ENCODE peak calls at places on chromosomes 3 and 15, in ten cellular contexts. One of them, this sample, is unnamed.
A peak's percentile ranks its signal among the peaks of the same experiment; 100 is the strongest.

GRCh38 chr3:63478962-63479660 is 173.4 kb upstream of the SNTN start:
- DNase-seq in fibroblast of gingiva: no peak
- DNase-seq in HT1080: no peak
- DNase-seq in iris pigment epithelial cell: no peak
- DNase-seq in EL: no peak
- DNase-seq in ELR: no peak
- DNase-seq in NCI-H1092: no peak
- DNase-seq in tibial nerve: peak; percentile 23
- DNase-seq in myocyte: no peak
- DNase-seq in H7: no peak
- DNase-seq in this sample: no peak

GRCh38 chr15:46304320-46304719 is 669.5 kb downstream of the SQOR start:
- DNase-seq in H7: peak; percentile 36
- DNase-seq in iris pigment epithelial cell: no peak
- DNase-seq in myocyte: no peak
- DNase-seq in fibroblast of gingiva: no peak
- DNase-seq in ELR: peak; percentile 21
- DNase-seq in EL: no peak
- DNase-seq in HT1080: peak; percentile 31
- DNase-seq in tibial nerve: no peak
- DNase-seq in NCI-H1092: no peak
- DNase-seq in this sample: no peak

GRCh38 chr3:137970914-137971831 is 38.8 kb upstream of the CLDN18 start:
- DNase-seq in fibroblast of gingiva: peak; percentile 51
- DNase-seq in iris pigment epithelial cell: peak; percentile 56
- DNase-seq in tibial nerve: peak; percentile 65
- DNase-seq in HT1080: peak; percentile 71
- DNase-seq in ELR: peak; percentile 73
- DNase-seq in H7: peak; percentile 51
- DNase-seq in myocyte: peak; percentile 69
- DNase-seq in EL: peak; percentile 67
- DNase-seq in NCI-H1092: peak; percentile 57
- DNase-seq in this sample: peak; percentile 72

GRCh38 chr3:43998841-43999805 is 242.6 kb upstream of the TOPAZ1 start:
- DNase-seq in NCI-H1092: peak; percentile 46
- DNase-seq in myocyte: peak; percentile 84
- DNase-seq in ELR: peak; percentile 83
- DNase-seq in iris pigment epithelial cell: peak; percentile 10
- DNase-seq in fibroblast of gingiva: peak; percentile 66
- DNase-seq in H7: peak; percentile 92
- DNase-seq in tibial nerve: no peak
- DNase-seq in EL: peak; percentile 80
- DNase-seq in HT1080: peak; percentile 88
- DNase-seq in this sample: peak; percentile 31

GRCh38 chr15:41557673-41558399 is 1.2 kb upstream of the TYRO3 start:
- DNase-seq in iris pigment epithelial cell: peak; percentile 74
- DNase-seq in EL: peak; percentile 76
- DNase-seq in NCI-H1092: no peak
- DNase-seq in HT1080: peak; percentile 86
- DNase-seq in tibial nerve: peak; percentile 34
- DNase-seq in H7: peak; percentile 92
- DNase-seq in ELR: peak; percentile 78
- DNase-seq in myocyte: peak; percentile 64
- DNase-seq in fibroblast of gingiva: peak; percentile 68
- DNase-seq in this sample: peak; percentile 47

GRCh38 chr15:38254065-38254883 is 1.6 kb downstream of the SPRED1 start:
- DNase-seq in iris pigment epithelial cell: peak; percentile 76
- DNase-seq in HT1080: peak; percentile 69
- DNase-seq in myocyte: peak; percentile 61
- DNase-seq in H7: peak; percentile 10
- DNase-seq in ELR: peak; percentile 74
- DNase-seq in tibial nerve: peak; percentile 60
- DNase-seq in EL: peak; percentile 76
- DNase-seq in NCI-H1092: no peak
- DNase-seq in fibroblast of gingiva: peak; percentile 49
- DNase-seq in this sample: peak; percentile 57

GRCh38 chr3:13008114-13008995 is 64.9 kb downstream of the IQSEC1 start:
- DNase-seq in NCI-H1092: no peak
- DNase-seq in ELR: no peak
- DNase-seq in myocyte: no peak
- DNase-seq in iris pigment epithelial cell: no peak
- DNase-seq in tibial nerve: no peak
- DNase-seq in HT1080: no peak
- DNase-seq in H7: no peak
- DNase-seq in fibroblast of gingiva: no peak
- DNase-seq in EL: no peak
- DNase-seq in this sample: no peak

GRCh38 chr15:53072077-53072476 is 281.9 kb upstream of the ONECUT1 start:
- DNase-seq in H7: peak; percentile 36
- DNase-seq in EL: peak; percentile 2
- DNase-seq in fibroblast of gingiva: no peak
- DNase-seq in tibial nerve: no peak
- DNase-seq in HT1080: peak; percentile 95
- DNase-seq in NCI-H1092: peak; percentile 15
- DNase-seq in myocyte: peak; percentile 74
- DNase-seq in iris pigment epithelial cell: peak; percentile 38
- DNase-seq in ELR: peak; percentile 53
- DNase-seq in this sample: peak; percentile 14

GRCh38 chr3:42688016-42688415 is 2.7 kb downstream of the KLHL40 start:
- DNase-seq in ELR: no peak
- DNase-seq in iris pigment epithelial cell: no peak
- DNase-seq in HT1080: no peak
- DNase-seq in fibroblast of gingiva: no peak
- DNase-seq in H7: no peak
- DNase-seq in NCI-H1092: no peak
- DNase-seq in tibial nerve: no peak
- DNase-seq in EL: no peak
- DNase-seq in myocyte: no peak
- DNase-seq in this sample: no peak

GRCh38 chr3:159413319-159413718 is 575.3 kb upstream of the IL12A start:
- DNase-seq in tibial nerve: no peak
- DNase-seq in fibroblast of gingiva: no peak
- DNase-seq in iris pigment epithelial cell: no peak
- DNase-seq in myocyte: no peak
- DNase-seq in H7: no peak
- DNase-seq in EL: no peak
- DNase-seq in NCI-H1092: no peak
- DNase-seq in HT1080: no peak
- DNase-seq in ELR: no peak
- DNase-seq in this sample: no peak

GRCh38 chr15:31303434-31304073 is 23.1 kb upstream of the KLF13 start:
- DNase-seq in H7: peak; percentile 87
- DNase-seq in fibroblast of gingiva: no peak
- DNase-seq in iris pigment epithelial cell: no peak
- DNase-seq in ELR: no peak
- DNase-seq in NCI-H1092: no peak
- DNase-seq in myocyte: no peak
- DNase-seq in tibial nerve: no peak
- DNase-seq in HT1080: no peak
- DNase-seq in EL: no peak
- DNase-seq in this sample: no peak

GRCh38 chr15:74202461-74203401 is at the start of gene STRA6:
- DNase-seq in H7: peak; percentile 99
- DNase-seq in HT1080: no peak
- DNase-seq in EL: peak; percentile 37
- DNase-seq in NCI-H1092: no peak
- DNase-seq in iris pigment epithelial cell: peak; percentile 86
- DNase-seq in fibroblast of gingiva: no peak
- DNase-seq in tibial nerve: no peak
- DNase-seq in ELR: peak; percentile 54
- DNase-seq in myocyte: no peak
- DNase-seq in this sample: no peak

GRCh38 chr3:52346623-52347530 is 30.8 kb downstream of the DNAH1 start:
- DNase-seq in myocyte: peak; percentile 40
- DNase-seq in EL: peak; percentile 56
- DNase-seq in H7: no peak
- DNase-seq in iris pigment epithelial cell: peak; percentile 70
- DNase-seq in NCI-H1092: no peak
- DNase-seq in tibial nerve: no peak
- DNase-seq in HT1080: no peak
- DNase-seq in fibroblast of gingiva: peak; percentile 76
- DNase-seq in ELR: peak; percentile 23
- DNase-seq in this sample: peak; percentile 16

GRCh38 chr15:101436526-101436925 is 53.0 kb downstream of the PCSK6 start:
- DNase-seq in EL: no peak
- DNase-seq in HT1080: no peak
- DNase-seq in iris pigment epithelial cell: no peak
- DNase-seq in tibial nerve: no peak
- DNase-seq in fibroblast of gingiva: no peak
- DNase-seq in H7: no peak
- DNase-seq in ELR: no peak
- DNase-seq in myocyte: no peak
- DNase-seq in NCI-H1092: no peak
- DNase-seq in this sample: no peak

GRCh38 chr3:193885832-193886231 is 250.1 kb upstream of the HES1 start:
- DNase-seq in fibroblast of gingiva: no peak
- DNase-seq in HT1080: no peak
- DNase-seq in iris pigment epithelial cell: no peak
- DNase-seq in NCI-H1092: no peak
- DNase-seq in ELR: no peak
- DNase-seq in tibial nerve: no peak
- DNase-seq in myocyte: no peak
- DNase-seq in EL: no peak
- DNase-seq in H7: no peak
- DNase-seq in this sample: no peak

GRCh38 chr3:9792405-9793160 is at the start of the genes ARPC4 and TADA3:
- DNase-seq in EL: peak; percentile 95
- DNase-seq in iris pigment epithelial cell: peak; percentile 96
- DNase-seq in HT1080: peak; percentile 92
- DNase-seq in fibroblast of gingiva: peak; percentile 95
- DNase-seq in NCI-H1092: peak; percentile 88
- DNase-seq in ELR: peak; percentile 96
- DNase-seq in tibial nerve: peak; percentile 87
- DNase-seq in myocyte: peak; percentile 97
- DNase-seq in H7: peak; percentile 97
- DNase-seq in this sample: peak; percentile 93

GRCh38 chr15:52392008-52392687 is 96.5 kb upstream of the MYO5C start:
- DNase-seq in fibroblast of gingiva: peak; percentile 86
- DNase-seq in ELR: peak; percentile 77
- DNase-seq in NCI-H1092: no peak
- DNase-seq in tibial nerve: no peak
- DNase-seq in EL: peak; percentile 76
- DNase-seq in iris pigment epithelial cell: no peak
- DNase-seq in H7: peak; percentile 41
- DNase-seq in myocyte: peak; percentile 50
- DNase-seq in HT1080: peak; percentile 3
- DNase-seq in this sample: no peak

GRCh38 chr15:51104512-51104911 is 9.8 kb upstream of the TNFAIP8L3 start:
- DNase-seq in HT1080: no peak
- DNase-seq in tibial nerve: peak; percentile 62
- DNase-seq in fibroblast of gingiva: peak; percentile 88
- DNase-seq in NCI-H1092: no peak
- DNase-seq in myocyte: peak; percentile 49
- DNase-seq in iris pigment epithelial cell: no peak
- DNase-seq in EL: no peak
- DNase-seq in H7: no peak
- DNase-seq in ELR: no peak
- DNase-seq in this sample: no peak

GRCh38 chr3:169868369-169868768 is 1.4 kb downstream of the LRRC31 start:
- DNase-seq in NCI-H1092: no peak
- DNase-seq in fibroblast of gingiva: no peak
- DNase-seq in EL: no peak
- DNase-seq in tibial nerve: no peak
- DNase-seq in ELR: no peak
- DNase-seq in H7: no peak
- DNase-seq in iris pigment epithelial cell: no peak
- DNase-seq in myocyte: no peak
- DNase-seq in HT1080: no peak
- DNase-seq in this sample: no peak

GRCh38 chr15:34795267-34796081 is at the start of gene ACTC1:
- DNase-seq in myocyte: peak; percentile 99
- DNase-seq in H7: peak; percentile 87
- DNase-seq in ELR: peak; percentile 74
- DNase-seq in NCI-H1092: no peak
- DNase-seq in HT1080: peak; percentile 52
- DNase-seq in EL: peak; percentile 72
- DNase-seq in fibroblast of gingiva: peak; percentile 29
- DNase-seq in iris pigment epithelial cell: peak; percentile 61
- DNase-seq in tibial nerve: no peak
- DNase-seq in this sample: peak; percentile 39

GRCh38 chr3:55622116-55622515 is 135.0 kb upstream of the WNT5A start:
- DNase-seq in tibial nerve: no peak
- DNase-seq in iris pigment epithelial cell: peak; percentile 84
- DNase-seq in EL: peak; percentile 71
- DNase-seq in NCI-H1092: no peak
- DNase-seq in ELR: peak; percentile 83
- DNase-seq in H7: no peak
- DNase-seq in HT1080: peak; percentile 51
- DNase-seq in fibroblast of gingiva: peak; percentile 14
- DNase-seq in myocyte: peak; percentile 49
- DNase-seq in this sample: peak; percentile 49